ENCODE peak calls at places on chromosomes 5 and 9, in four cellular contexts. X is activated CD8-positive, alpha-beta memory T cell treated with anti-CD3 and anti-CD28 coated beads, Interleukin-2, amount 50 U/mL, for 48 hours; D is NCI-H526 treated with DMSO at 0.1 percent for 48 hours; M is NCI-H2107. B is an unnamed sample.

GRCh38 chr9:83937861-83938455 is 16.7 kb upstream of the KIF27 start:
- DNase-seq in X (no peak), D (no peak), M (peak; percentile 29), B (peak; percentile 49)

GRCh38 chr9:89676281-89676680 is 71.5 kb downstream of the GADD45G start:
- DNase-seq in X (no peak), D (no peak), M (peak; percentile 92), B (no peak)

GRCh38 chr5:180135128-180135955 is 63.8 kb upstream of the RNF130 start:
- DNase-seq in X (peak; percentile 70), D (no peak), M (no peak), B (peak; percentile 73)

GRCh38 chr5:152532714-152533113 is 127.6 kb upstream of the NMUR2 start:
- DNase-seq in X (no peak), D (peak; percentile 14), M (peak; percentile 5), B (no peak)

GRCh38 chr9:87405677-87406544 is 91.8 kb upstream of the DAPK1 start:
- DNase-seq in X (no peak), D (peak; percentile 15), M (no peak), B (no peak)

GRCh38 chr5:155943516-155944407 is 383.2 kb upstream of the SGCD start:
- DNase-seq in X (no peak), D (peak; percentile 2), M (no peak), B (no peak)

GRCh38 chr5:72498284-72498683 is 8.9 kb downstream of the ZNF366 start:
- DNase-seq in X (no peak), D (no peak), M (no peak), B (no peak)

GRCh38 chr9:81653240-81653639 is 36.1 kb downstream of the TLE1 start:
- DNase-seq in X (no peak), D (no peak), M (no peak), B (no peak)

GRCh38 chr5:173764321-173765029 is 123.7 kb upstream of the CPEB4 start:
- DNase-seq in X (no peak), D (peak; percentile 67), M (no peak), B (peak; percentile 91)

GRCh38 chr5:136729901-136730355 is 364.6 kb upstream of the TRPC7 start:
- DNase-seq in X (no peak), D (no peak), M (no peak), B (no peak)

GRCh38 chr5:66810747-66811355 is 214.7 kb downstream of the MAST4 start:
- DNase-seq in X (no peak), D (no peak), M (no peak), B (no peak)

GRCh38 chr9:6049798-6050197 is 34.4 kb upstream of the RANBP6 start:
- DNase-seq in X (no peak), D (no peak), M (no peak), B (no peak)

GRCh38 chr9:93491593-93492232 is 38.3 kb upstream of the FAM120AOS start:
- DNase-seq in X (no peak), D (no peak), M (no peak), B (no peak)

GRCh38 chr9:136062657-136063439 is 32.2 kb downstream of the NACC2 start:
- DNase-seq in X (no peak), D (no peak), M (no peak), B (no peak)

GRCh38 chr9:105331160-105331559 is 86.7 kb downstream of the SLC44A1 start:
- DNase-seq in X (no peak), D (no peak), M (no peak), B (no peak)

GRCh38 chr5:136032564-136032963 is 3.8 kb downstream of the TGFBI start:
- DNase-seq in X (no peak), D (no peak), M (no peak), B (no peak)

B was measured in osteocyte.